ENCODE peak calls at places on chromosomes 5 and 9, in nine cellular contexts. A is HL-60, Q is fibroblast of lung, L is K562, E is fibroblast of the conjunctiva, P is glutamatergic neuron, B is hippocampal formation, J is NCI-H1092, D is HTR-8/SVneo. C is an unnamed sample.

GRCh38 chr5:159218595-159219023 is 9.3 kb upstream of the RNF145 start:
- DNase-seq in A (no peak), Q (peak; percentile 29), L (no peak), E (peak; percentile 81), P (no peak), B (no peak), J (no peak), D (no peak), C (no peak)

GRCh38 chr5:39164016-39164415 is 55.3 kb downstream of the FYB1 start:
- DNase-seq in A (no peak), Q (no peak), L (no peak), E (no peak), P (no peak), B (no peak), J (no peak), D (no peak), C (no peak)

GRCh38 chr5:110258460-110258859 is 468.0 kb downstream of the TMEM232 start:
- DNase-seq in A (no peak), Q (peak; percentile 84), L (no peak), E (no peak), P (peak; percentile 78), B (no peak), J (peak; percentile 0), D (peak; percentile 14), C (peak; percentile 12)

GRCh38 chr9:128689820-128690683 is 1.0 kb downstream of the SET start:
- DNase-seq in A (no peak), Q (peak; percentile 53), L (peak; percentile 90), E (no peak), P (peak; percentile 65), B (no peak), J (peak; percentile 11), D (no peak), C (peak; percentile 78)

GRCh38 chr5:94778299-94778698 is 159.8 kb downstream of the SLF1 start:
- DNase-seq in A (no peak), Q (no peak), L (no peak), E (no peak), P (no peak), B (no peak), J (no peak), D (no peak), C (no peak)

GRCh38 chr9:89475891-89476440 is 21.9 kb downstream of the SEMA4D start:
- DNase-seq in A (no peak), Q (no peak), L (no peak), E (no peak), P (no peak), B (no peak), J (no peak), D (no peak), C (no peak)

GRCh38 chr9:114271556-114272510 is 51.1 kb upstream of the ORM1 start:
- DNase-seq in A (no peak), Q (peak; percentile 68), L (no peak), E (peak; percentile 47), P (peak; percentile 70), B (no peak), J (no peak), D (no peak), C (peak; percentile 54)

GRCh38 chr9:82140471-82140870 is 151.9 kb downstream of the SPATA31D1 start:
- DNase-seq in A (no peak), Q (peak; percentile 47), L (no peak), E (no peak), P (no peak), B (no peak), J (no peak), D (no peak), C (no peak)

GRCh38 chr5:173736923-173737412 is 120.5 kb upstream of the BOD1 start:
- DNase-seq in A (peak; percentile 59), Q (no peak), L (peak; percentile 83), E (no peak), P (no peak), B (no peak), J (no peak), D (no peak), C (no peak)

GRCh38 chr5:180647941-180648500 is 1.4 kb downstream of the FLT4 start:
- DNase-seq in A (no peak), Q (no peak), L (peak; percentile 10), E (no peak), P (no peak), B (no peak), J (no peak), D (no peak), C (no peak)

GRCh38 chr5:78211052-78211451 is 83.4 kb downstream of the AP3B1 start:
- DNase-seq in A (no peak), Q (no peak), L (no peak), E (no peak), P (no peak), B (no peak), J (no peak), D (no peak), C (no peak)

GRCh38 chr9:129888809-129889460 is 53.7 kb downstream of the USP20 start:
- DNase-seq in A (no peak), Q (no peak), L (no peak), E (no peak), P (no peak), B (no peak), J (no peak), D (no peak), C (no peak)

GRCh38 chr9:111897831-111898144 is 1.2 kb downstream of the UGCG start:
- DNase-seq in A (no peak), Q (peak; percentile 48), L (no peak), E (no peak), P (no peak), B (peak; percentile 29), J (no peak), D (no peak), C (peak; percentile 22)

GRCh38 chr5:8613078-8613685 is 744.2 kb downstream of the MTRR start:
- DNase-seq in A (no peak), Q (no peak), L (no peak), E (no peak), P (no peak), B (no peak), J (no peak), D (no peak), C (no peak)

GRCh38 chr5:1542755-1543154 is 19.0 kb upstream of the LPCAT1 start:
- DNase-seq in A (no peak), Q (peak; percentile 78), L (no peak), E (no peak), P (no peak), B (no peak), J (no peak), D (peak; percentile 56), C (no peak)

GRCh38 chr5:141605523-141606277 is 13.1 kb downstream of the DIAPH1 start:
- DNase-seq in A (peak; percentile 73), Q (no peak), L (no peak), E (no peak), P (no peak), B (no peak), J (no peak), D (no peak), C (peak; percentile 47)

GRCh38 chr5:167743685-167744084 is 547.8 kb upstream of the WWC1 start:
- DNase-seq in A (no peak), Q (peak; percentile 92), L (no peak), E (peak; percentile 16), P (no peak), B (no peak), J (no peak), D (peak; percentile 56), C (peak; percentile 35)

GRCh38 chr5:124979174-124979573 is 232.7 kb upstream of the ZNF608 start:
- DNase-seq in A (no peak), Q (peak; percentile 20), L (no peak), E (no peak), P (no peak), B (no peak), J (no peak), D (no peak), C (no peak)

GRCh38 chr9:135222991-135223760 is 135.7 kb downstream of the OLFM1 start:
- DNase-seq in A (no peak), Q (no peak), L (no peak), E (no peak), P (no peak), B (no peak), J (no peak), D (no peak), C (no peak)

GRCh38 chr5:37495210-37495609 is 116.1 kb downstream of the WDR70 start:
- DNase-seq in A (no peak), Q (peak; percentile 69), L (no peak), E (no peak), P (no peak), B (peak; percentile 18), J (no peak), D (no peak), C (no peak)

GRCh38 chr9:130989891-130990290 is 19.1 kb upstream of the LAMC3 start:
- DNase-seq in A (no peak), Q (no peak), L (peak; percentile 71), E (no peak), P (no peak), B (no peak), J (no peak), D (no peak), C (no peak)

GRCh38 chr5:37954561-37954960 is 114.7 kb upstream of the GDNF start:
- DNase-seq in A (no peak), Q (no peak), L (no peak), E (no peak), P (no peak), B (no peak), J (no peak), D (no peak), C (no peak)

GRCh38 chr9:114370251-114370984 is 17.4 kb downstream of the AKNA start:
- DNase-seq in A (peak; percentile 73), Q (no peak), L (no peak), E (no peak), P (peak; percentile 49), B (no peak), J (no peak), D (no peak), C (no peak)

GRCh38 chr9:96253059-96253696 is 48.8 kb downstream of the HSD17B3 start:
- DNase-seq in A (no peak), Q (no peak), L (no peak), E (no peak), P (no peak), B (no peak), J (no peak), D (no peak), C (no peak)

GRCh38 chr5:773517-774264 is 10.8 kb downstream of the ZDHHC11B start:
- DNase-seq in A (no peak), Q (no peak), L (peak; percentile 3), E (no peak), P (no peak), B (no peak), J (no peak), D (peak; percentile 3), C (no peak)

GRCh38 chr9:38724749-38725148 is 4.8 kb upstream of the FAM240B start:
- DNase-seq in A (no peak), Q (no peak), L (no peak), E (no peak), P (no peak), B (no peak), J (no peak), D (no peak), C (no peak)

GRCh38 chr5:66710557-66710956 is 114.4 kb downstream of the MAST4 start:
- DNase-seq in A (no peak), Q (peak; percentile 84), L (no peak), E (peak; percentile 75), P (no peak), B (no peak), J (no peak), D (no peak), C (no peak)

GRCh38 chr9:131627846-131628820 is 82.8 kb downstream of the PRRT1B start:
- DNase-seq in A (no peak), Q (peak; percentile 95), L (no peak), E (no peak), P (peak; percentile 62), B (no peak), J (no peak), D (no peak), C (no peak)

GRCh38 chr5:139287890-139288635 is 5.5 kb upstream of the MATR3 start:
- DNase-seq in A (no peak), Q (no peak), L (no peak), E (no peak), P (no peak), B (no peak), J (no peak), D (peak; percentile 21), C (no peak)

GRCh38 chr5:16902846-16903245 is 33.2 kb downstream of the MYO10 start:
- DNase-seq in A (no peak), Q (no peak), L (no peak), E (no peak), P (no peak), B (no peak), J (no peak), D (no peak), C (no peak)

GRCh38 chr5:119287547-119288073 is 68.2 kb upstream of the TNFAIP8 start:
- DNase-seq in A (no peak), Q (peak; percentile 90), L (no peak), E (no peak), P (no peak), B (no peak), J (no peak), D (no peak), C (no peak)

C was measured in hepatic stellate cell.